ENCODE peak calls at places on chromosomes 3 and 15, in four cellular contexts. C is OCI-LY7, X is MM.1S, P is PC-3. B is an unnamed sample.
A peak's percentile ranks its signal among the peaks of the same experiment; 100 is the strongest.

GRCh38 chr3:30675774-30676173 is 69.4 kb downstream of the TGFBR2 start:
- DNase-seq in C (no peak), X (no peak), P (no peak), B (no peak)

GRCh38 chr3:143697975-143698374 is 150.3 kb downstream of the SLC9A9 start:
- DNase-seq in C (no peak), X (no peak), P (peak; percentile 49), B (no peak)

GRCh38 chr3:155321418-155321817 is 27.9 kb upstream of the STRIT1 start:
- DNase-seq in C (no peak), X (no peak), P (no peak), B (no peak)

GRCh38 chr3:4981688-4982494 is 2.7 kb downstream of the BHLHE40 start:
- DNase-seq in C (no peak), X (no peak), P (peak; percentile 78), B (peak; percentile 58)

GRCh38 chr3:57696861-57697321 is 4.0 kb upstream of the DENND6A start:
- DNase-seq in C (no peak), X (no peak), P (peak; percentile 38), B (no peak)

GRCh38 chr15:27825023-27825422 is 274.1 kb downstream of the OCA2 start:
- DNase-seq in C (no peak), X (no peak), P (no peak), B (no peak)

GRCh38 chr15:72112111-72112510 is 5.8 kb downstream of the MYO9A start:
- DNase-seq in C (no peak), X (no peak), P (no peak), B (no peak)

GRCh38 chr15:52240166-52240565 is 49.0 kb upstream of the GNB5 start:
- DNase-seq in C (no peak), X (no peak), P (no peak), B (no peak)

GRCh38 chr3:46359748-46360509 is 6.0 kb downstream of the CCR2 start:
- DNase-seq in C (no peak), X (no peak), P (peak; percentile 20), B (no peak)

GRCh38 chr3:189833996-189834395 is 202.8 kb downstream of the TP63 start:
- DNase-seq in C (no peak), X (no peak), P (no peak), B (peak; percentile 17)

GRCh38 chr3:133885241-133885711 is 10.4 kb downstream of the RAB6B start:
- DNase-seq in C (no peak), X (no peak), P (no peak), B (no peak)

GRCh38 chr3:183710231-183710630 is 12.6 kb downstream of the YEATS2 start:
- DNase-seq in C (no peak), X (no peak), P (no peak), B (no peak)

GRCh38 chr15:77966540-77967290 is 110.8 kb downstream of the TBC1D2B start:
- DNase-seq in C (peak; percentile 65), X (peak; percentile 39), P (peak; percentile 57), B (peak; percentile 70)

GRCh38 chr3:106913966-106914365 is 463.3 kb upstream of the CCDC54 start:
- DNase-seq in C (no peak), X (no peak), P (no peak), B (peak; percentile 7)

GRCh38 chr3:18766971-18767370 is 341.8 kb upstream of the SATB1 start:
- DNase-seq in C (no peak), X (no peak), P (peak; percentile 22), B (no peak)

GRCh38 chr3:50516048-50516871 is 12.8 kb upstream of the CACNA2D2 start:
- DNase-seq in C (no peak), X (no peak), P (no peak), B (peak; percentile 87)

GRCh38 chr3:1469687-1470086 is 376.9 kb downstream of the CNTN6 start:
- DNase-seq in C (no peak), X (no peak), P (no peak), B (no peak)

GRCh38 chr3:132916096-132916495 is 122.1 kb upstream of the TMEM108 start:
- DNase-seq in C (no peak), X (no peak), P (no peak), B (no peak)

GRCh38 chr3:155281892-155282291 is 11.6 kb downstream of the STRIT1 start:
- DNase-seq in C (no peak), X (no peak), P (no peak), B (peak; percentile 71)

GRCh38 chr3:101138817-101139216 is 145.6 kb upstream of the ABI3BP start:
- DNase-seq in C (no peak), X (no peak), P (no peak), B (peak; percentile 24)

GRCh38 chr15:74955796-74956647 is 550 bp downstream of the RPP25 start:
- DNase-seq in C (peak; percentile 30), X (peak; percentile 72), P (no peak), B (peak; percentile 79)

GRCh38 chr3:138774529-138775253 is 60.0 kb downstream of the PIK3CB start:
- DNase-seq in C (no peak), X (peak; percentile 26), P (peak; percentile 92), B (no peak)

GRCh38 chr3:69422751-69423150 is 36.9 kb upstream of the FRMD4B start:
- DNase-seq in C (no peak), X (no peak), P (peak; percentile 30), B (no peak)

GRCh38 chr15:98745179-98745578 is 96.8 kb downstream of the IGF1R start:
- DNase-seq in C (no peak), X (no peak), P (peak; percentile 25), B (no peak)

GRCh38 chr3:112776836-112777235 is 69.8 kb downstream of the CD200R1L start:
- DNase-seq in C (no peak), X (no peak), P (no peak), B (no peak)

GRCh38 chr3:62329970-62330369 is 43.4 kb downstream of the FEZF2 start:
- DNase-seq in C (no peak), X (no peak), P (no peak), B (no peak)

GRCh38 chr3:88263417-88264116 is 113.8 kb downstream of the C3orf38 start:
- DNase-seq in C (no peak), X (no peak), P (no peak), B (no peak)

GRCh38 chr3:74302274-74302673 is 312.2 kb downstream of the CNTN3 start:
- DNase-seq in C (no peak), X (no peak), P (no peak), B (no peak)

GRCh38 chr3:193593666-193594025 is 638 bp downstream of the OPA1 start:
- DNase-seq in C (peak; percentile 34), X (peak; percentile 35), P (peak; percentile 39), B (peak; percentile 35)

GRCh38 chr3:127406309-127407025 is 118.6 kb upstream of the PRR20G start:
- DNase-seq in C (peak; percentile 8), X (peak; percentile 41), P (peak; percentile 36), B (peak; percentile 50)

GRCh38 chr3:69081583-69082262 is 1.6 kb upstream of the UBA3 start:
- DNase-seq in C (peak; percentile 21), X (peak; percentile 64), P (peak; percentile 32), B (peak; percentile 43)

GRCh38 chr15:41256577-41257038 is 25.5 kb downstream of the CHP1 start:
- DNase-seq in C (no peak), X (no peak), P (peak; percentile 50), B (no peak)

GRCh38 chr15:63025460-63025859 is 17.1 kb upstream of the TPM1 start:
- DNase-seq in C (peak; percentile 6), X (no peak), P (no peak), B (peak; percentile 49)

GRCh38 chr15:50543556-50543955 is 2.9 kb downstream of the USP50 start:
- DNase-seq in C (no peak), X (no peak), P (no peak), B (no peak)

GRCh38 chr3:184305577-184305976 is 6.5 kb downstream of the PSMD2 start:
- DNase-seq in C (peak; percentile 29), X (no peak), P (peak; percentile 39), B (no peak)

GRCh38 chr3:7160689-7161088 is 299.8 kb downstream of the GRM7 start:
- DNase-seq in C (no peak), X (no peak), P (no peak), B (no peak)

GRCh38 chr3:101212740-101213139 is 107.6 kb downstream of the IMPG2 start:
- DNase-seq in C (no peak), X (no peak), P (no peak), B (no peak)

GRCh38 chr3:50656417-50657195 is 18.1 kb upstream of the DOCK3 start:
- DNase-seq in C (no peak), X (no peak), P (no peak), B (no peak)

GRCh38 chr15:68980786-68981185 is 33.7 kb upstream of the NOX5 start:
- DNase-seq in C (no peak), X (no peak), P (no peak), B (no peak)

GRCh38 chr15:68984589-68984988 is 29.9 kb upstream of the NOX5 start:
- DNase-seq in C (no peak), X (no peak), P (no peak), B (no peak)

GRCh38 chr15:68983821-68984517 is 30.5 kb upstream of the NOX5 start:
- DNase-seq in C (no peak), X (no peak), P (no peak), B (no peak)

GRCh38 chr15:68982002-68982401 is 32.5 kb upstream of the NOX5 start:
- DNase-seq in C (no peak), X (no peak), P (no peak), B (no peak)

DNA sequence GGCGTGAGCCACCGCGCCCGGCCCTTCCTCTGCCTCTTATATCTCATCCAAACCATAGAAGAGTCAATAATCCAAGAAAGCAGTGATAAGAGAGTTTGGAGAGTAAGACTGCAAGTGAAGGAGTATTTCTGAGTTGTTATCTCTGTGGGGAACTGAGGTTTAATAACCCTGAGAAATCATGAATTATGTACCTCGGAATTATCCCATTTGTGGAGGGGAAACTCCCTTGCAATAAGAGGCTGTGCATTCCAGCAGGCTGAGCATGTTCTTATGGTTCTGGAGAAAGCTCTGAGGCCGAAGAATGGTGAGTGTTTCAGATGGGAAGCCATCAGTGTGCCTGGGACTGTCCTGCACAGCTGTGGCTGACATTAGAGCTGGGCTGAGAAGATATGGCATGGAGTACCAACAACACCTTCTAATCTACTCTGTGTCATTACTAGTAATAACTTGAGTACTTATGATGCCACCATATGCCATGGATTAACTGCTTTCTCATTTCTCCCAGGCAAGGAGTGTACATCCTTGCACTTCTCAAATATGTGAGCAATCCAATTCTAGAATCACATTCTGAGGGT is 31.4 kb upstream of the NOX5 start:
- DNase-seq in C (no peak), X (no peak), P (no peak), B (no peak)
- TF ChIP-seq EZH2phosphoT487 in C (no peak), X (no peak), P (no peak), B (no peak)

GRCh38 chr3:54951405-54951804 is 23.5 kb upstream of the LRTM1 start:
- DNase-seq in C (peak; percentile 22), X (no peak), P (peak; percentile 53), B (peak; percentile 77)
- H2AFZ ChIP-seq in C (no peak overlapping the region), X (no peak overlapping the region), P (no peak overlapping the region), B (no peak overlapping the region)

DNA sequence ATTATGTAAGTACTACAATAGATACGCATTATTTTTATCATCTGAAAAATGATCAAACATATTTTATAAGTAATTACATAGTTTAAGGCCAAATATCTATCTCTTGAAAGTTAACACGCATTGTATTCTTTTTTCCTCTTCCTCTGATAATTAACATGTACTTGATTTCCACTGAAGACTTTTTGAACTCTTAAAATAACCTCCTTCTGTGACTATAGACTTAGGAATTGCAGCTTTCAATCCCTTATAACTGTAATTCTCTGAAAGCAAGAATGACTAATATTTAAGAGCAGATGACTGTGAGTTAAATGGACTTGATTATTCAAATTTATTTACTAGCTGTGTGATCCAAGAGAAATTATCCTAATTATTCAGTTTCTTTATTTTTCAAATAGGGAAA is 730.6 kb upstream of the NECTIN3 start:
- DNase-seq in C (no peak), X (no peak), P (peak; percentile 25), B (no peak)
- TF ChIP-seq CTCF in C (no peak), X (no peak), P (no peak), B (no peak)

GRCh38 chr15:100809587-100809986 is 70.0 kb upstream of the ALDH1A3 start:
- DNase-seq in C (no peak), X (no peak), P (no peak), B (no peak)
- TF ChIP-seq EZH2phosphoT487 in C (no peak), X (no peak), P (no peak), B (no peak)

GRCh38 chr3:153285194-153285641 is 123.2 kb downstream of the RAP2B start:
- DNase-seq in C (no peak), X (no peak), P (peak; percentile 35), B (peak; percentile 51)
- H2AFZ ChIP-seq in C (no peak overlapping the region), X (peak overlapping the region; percentile 57), P (peak overlapping the region; percentile 35), B (peak overlapping the region; percentile 80)